ENCODE peak calls at places on chromosomes 7 and 10, in six cellular contexts. One of them, this sample, is unnamed.
A peak's percentile ranks its signal among the peaks of the same experiment; 100 is the strongest.

GRCh38 chr10:110827410-110827809 is 44.3 kb upstream of the PDCD4 start:
- DNase-seq in tibial artery: no peak
- DNase-seq in OCI-LY7: no peak
- DNase-seq in pancreas: no peak
- DNase-seq in upper lobe of right lung: no peak
- DNase-seq in uterus: no peak
- DNase-seq in this sample: no peak

GRCh38 chr7:44223362-44224114 is 22.8 kb downstream of the YKT6 start:
- DNase-seq in tibial artery: no peak
- DNase-seq in uterus: no peak
- DNase-seq in OCI-LY7: no peak
- DNase-seq in upper lobe of right lung: peak; percentile 55
- DNase-seq in pancreas: no peak
- DNase-seq in this sample: peak; percentile 59

GRCh38 chr10:132549416-132549815 is 11.8 kb downstream of the INPP5A start:
- DNase-seq in tibial artery: no peak
- DNase-seq in pancreas: no peak
- DNase-seq in OCI-LY7: no peak
- DNase-seq in uterus: no peak
- DNase-seq in upper lobe of right lung: peak; percentile 56
- DNase-seq in this sample: no peak

GRCh38 chr7:151415375-151416112 is 5.7 kb upstream of the WDR86 start:
- DNase-seq in OCI-LY7: no peak
- DNase-seq in tibial artery: no peak
- DNase-seq in uterus: no peak
- DNase-seq in upper lobe of right lung: peak; percentile 41
- DNase-seq in pancreas: no peak
- DNase-seq in this sample: no peak

GRCh38 chr7:23115991-23116390 is 10.4 kb downstream of the KLHL7 start:
- DNase-seq in upper lobe of right lung: no peak
- DNase-seq in uterus: no peak
- DNase-seq in tibial artery: no peak
- DNase-seq in OCI-LY7: no peak
- DNase-seq in pancreas: no peak
- DNase-seq in this sample: peak; percentile 53

GRCh38 chr10:113386005-113386404 is 166.8 kb upstream of the HABP2 start:
- DNase-seq in OCI-LY7: no peak
- DNase-seq in pancreas: peak; percentile 40
- DNase-seq in uterus: no peak
- DNase-seq in upper lobe of right lung: no peak
- DNase-seq in tibial artery: no peak
- DNase-seq in this sample: no peak

GRCh38 chr10:132142396-132143161 is 44.2 kb upstream of the DPYSL4 start:
- DNase-seq in OCI-LY7: peak; percentile 40
- DNase-seq in upper lobe of right lung: peak; percentile 76
- DNase-seq in uterus: peak; percentile 48
- DNase-seq in pancreas: peak; percentile 63
- DNase-seq in tibial artery: no peak
- DNase-seq in this sample: peak; percentile 45

GRCh38 chr10:36496728-36497127 is 628.7 kb upstream of the ANKRD30A start:
- DNase-seq in OCI-LY7: no peak
- DNase-seq in upper lobe of right lung: no peak
- DNase-seq in pancreas: no peak
- DNase-seq in tibial artery: no peak
- DNase-seq in uterus: no peak
- DNase-seq in this sample: no peak

GRCh38 chr10:117955171-117955570 is 91.6 kb downstream of the RAB11FIP2 start:
- DNase-seq in upper lobe of right lung: no peak
- DNase-seq in uterus: no peak
- DNase-seq in tibial artery: no peak
- DNase-seq in OCI-LY7: no peak
- DNase-seq in pancreas: no peak
- DNase-seq in this sample: no peak

GRCh38 chr7:80724249-80724871 is 85.9 kb downstream of the CD36 start:
- DNase-seq in uterus: no peak
- DNase-seq in upper lobe of right lung: no peak
- DNase-seq in OCI-LY7: no peak
- DNase-seq in tibial artery: no peak
- DNase-seq in pancreas: no peak
- DNase-seq in this sample: no peak

GRCh38 chr10:126949161-126949503 is 43.9 kb downstream of the DOCK1 start:
- DNase-seq in upper lobe of right lung: no peak
- DNase-seq in pancreas: no peak
- DNase-seq in tibial artery: no peak
- DNase-seq in OCI-LY7: no peak
- DNase-seq in uterus: no peak
- DNase-seq in this sample: no peak

GRCh38 chr10:126948355-126949160 is 43.3 kb downstream of the DOCK1 start:
- DNase-seq in uterus: no peak
- DNase-seq in OCI-LY7: no peak
- DNase-seq in upper lobe of right lung: no peak
- DNase-seq in tibial artery: no peak
- DNase-seq in pancreas: no peak
- DNase-seq in this sample: no peak

GRCh38 chr10:126953886-126954285 is 48.7 kb downstream of the DOCK1 start:
- DNase-seq in tibial artery: no peak
- DNase-seq in uterus: no peak
- DNase-seq in pancreas: no peak
- DNase-seq in upper lobe of right lung: no peak
- DNase-seq in OCI-LY7: no peak
- DNase-seq in this sample: no peak

GRCh38 chr10:126946746-126947145 is 41.5 kb downstream of the DOCK1 start:
- DNase-seq in uterus: no peak
- DNase-seq in OCI-LY7: no peak
- DNase-seq in tibial artery: no peak
- DNase-seq in pancreas: no peak
- DNase-seq in upper lobe of right lung: no peak
- DNase-seq in this sample: no peak

DNA sequence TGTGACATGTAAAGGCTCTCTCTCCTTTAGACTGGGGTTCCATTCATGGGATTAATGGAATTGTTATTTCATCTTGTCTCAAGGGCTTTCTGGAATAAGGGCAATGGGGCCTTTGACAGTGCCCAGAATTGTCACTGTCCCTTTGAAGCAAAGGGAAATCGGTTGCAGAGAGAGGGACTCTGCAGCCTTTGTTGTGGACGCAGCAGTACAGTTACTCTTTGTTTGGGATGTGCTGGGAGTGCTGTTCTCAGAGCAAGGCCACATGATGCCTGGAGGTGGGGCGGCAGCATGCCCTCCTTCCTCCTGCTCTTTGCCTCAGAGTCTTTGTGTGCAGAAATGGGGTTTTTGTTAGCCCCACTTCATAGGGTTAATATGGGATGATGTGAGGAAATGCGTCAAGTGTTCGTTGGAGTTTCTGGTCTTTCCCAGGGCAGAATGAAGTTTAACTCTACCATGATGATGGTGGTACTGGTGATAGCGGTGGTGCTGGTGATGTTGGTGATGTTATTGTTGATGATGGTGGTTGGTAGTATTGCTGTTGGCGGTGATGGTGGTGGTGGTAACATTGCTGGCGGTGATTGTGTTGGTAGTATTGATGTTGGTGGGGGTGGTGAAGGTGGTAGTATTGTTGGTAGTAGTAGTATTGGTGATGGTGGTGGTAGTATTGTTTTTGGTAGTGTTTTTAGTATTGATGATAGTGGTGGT is 45.3 kb downstream of the DOCK1 start:
- DNase-seq in tibial artery: no peak
- DNase-seq in uterus: no peak
- DNase-seq in OCI-LY7: no peak
- DNase-seq in upper lobe of right lung: no peak
- DNase-seq in pancreas: no peak
- DNase-seq in this sample: no peak
- H3K9me3 ChIP-seq in tibial artery: no peaks in the 10 kb centered on the region
- H3K9me3 ChIP-seq in uterus: no peaks in the 10 kb centered on the region
- H3K9me3 ChIP-seq in OCI-LY7: peaks cover 54% of the 10 kb centered on the region
- H3K9me3 ChIP-seq in upper lobe of right lung: no peaks in the 10 kb centered on the region
- H3K9me3 ChIP-seq in pancreas: no peaks in the 10 kb centered on the region
- H3K9me3 ChIP-seq in this sample: peaks cover 28% of the 10 kb centered on the region

GRCh38 chr10:78513330-78513729 is 479.7 kb downstream of the RPS24 start:
- DNase-seq in uterus: no peak
- DNase-seq in pancreas: no peak
- DNase-seq in upper lobe of right lung: no peak
- DNase-seq in tibial artery: no peak
- DNase-seq in OCI-LY7: no peak
- DNase-seq in this sample: no peak

GRCh38 chr10:78511324-78512204 is 477.9 kb downstream of the RPS24 start:
- DNase-seq in upper lobe of right lung: no peak
- DNase-seq in pancreas: no peak
- DNase-seq in OCI-LY7: no peak
- DNase-seq in tibial artery: no peak
- DNase-seq in uterus: no peak
- DNase-seq in this sample: no peak

GRCh38 chr10:78513986-78514385 is 480.3 kb downstream of the RPS24 start:
- DNase-seq in pancreas: no peak
- DNase-seq in tibial artery: no peak
- DNase-seq in OCI-LY7: no peak
- DNase-seq in uterus: no peak
- DNase-seq in upper lobe of right lung: no peak
- DNase-seq in this sample: no peak

GRCh38 chr10:78510566-78511323 is 477.1 kb downstream of the RPS24 start:
- DNase-seq in tibial artery: peak; percentile 59
- DNase-seq in OCI-LY7: no peak
- DNase-seq in pancreas: no peak
- DNase-seq in uterus: peak; percentile 40
- DNase-seq in upper lobe of right lung: no peak
- DNase-seq in this sample: no peak

DNA sequence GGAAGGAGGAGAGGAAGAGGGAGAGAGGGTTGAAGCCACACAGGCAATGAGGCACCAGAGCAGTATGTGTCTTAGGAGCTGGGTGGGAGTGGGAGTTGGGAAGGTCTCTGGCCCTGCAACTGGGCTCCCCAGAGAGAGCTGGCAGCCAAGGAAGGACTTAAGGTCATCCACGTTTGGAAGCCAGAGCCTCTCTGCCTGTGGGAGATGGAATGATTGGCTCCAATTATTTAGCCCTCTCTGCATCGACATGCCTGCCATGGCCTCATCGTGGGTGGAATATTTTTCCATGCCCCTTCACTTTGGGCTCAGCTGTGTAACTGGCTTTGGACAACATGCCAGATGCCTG is 478.5 kb downstream of the RPS24 start:
- DNase-seq in OCI-LY7: no peak
- DNase-seq in uterus: no peak
- DNase-seq in upper lobe of right lung: no peak
- DNase-seq in pancreas: no peak
- DNase-seq in tibial artery: no peak
- DNase-seq in this sample: no peak
- H3K4me1 ChIP-seq in OCI-LY7: no peaks in the 10 kb centered on the region
- H3K4me1 ChIP-seq in uterus: peaks cover 29% of the 10 kb centered on the region
- H3K4me1 ChIP-seq in upper lobe of right lung: peaks cover 4% of the 10 kb centered on the region
- H3K4me1 ChIP-seq in pancreas: no peaks in the 10 kb centered on the region
- H3K4me1 ChIP-seq in tibial artery: peaks cover 47% of the 10 kb centered on the region
- H3K4me1 ChIP-seq in this sample: no peaks in the 10 kb centered on the region

GRCh38 chr10:4683137-4683536 is 142.9 kb upstream of the AKR1E2 start:
- DNase-seq in OCI-LY7: peak; percentile 2
- DNase-seq in tibial artery: no peak
- DNase-seq in uterus: no peak
- DNase-seq in pancreas: no peak
- DNase-seq in upper lobe of right lung: no peak
- DNase-seq in this sample: no peak
- TF ChIP-seq CTCF in OCI-LY7: no peak
- TF ChIP-seq CTCF in tibial artery: no peak
- TF ChIP-seq CTCF in uterus: no peak
- TF ChIP-seq CTCF in pancreas: no peak
- TF ChIP-seq CTCF in upper lobe of right lung: no peak
- TF ChIP-seq CTCF in this sample: no peak

DNA sequence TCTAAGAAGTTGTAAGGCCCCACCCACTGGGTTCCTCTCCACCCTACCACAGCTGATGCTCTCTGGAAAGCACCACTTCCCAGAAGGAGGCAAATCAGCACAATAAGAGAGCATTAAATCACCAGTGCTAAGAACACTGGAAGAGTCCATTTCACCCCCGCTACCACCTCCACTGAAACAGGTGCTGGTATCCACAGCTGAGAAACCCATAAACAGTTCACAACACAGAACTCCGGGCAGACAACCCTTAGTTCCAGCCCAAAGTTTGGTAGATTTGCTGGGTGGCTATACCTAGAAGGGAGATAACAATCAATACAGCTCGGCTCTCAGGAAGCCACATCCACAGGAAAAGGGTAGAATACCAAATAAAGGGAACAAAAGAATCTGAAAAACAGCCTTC is 34.1 kb downstream of the ZNF680 start:
- DNase-seq in OCI-LY7: no peak
- DNase-seq in upper lobe of right lung: no peak
- DNase-seq in tibial artery: no peak
- DNase-seq in pancreas: no peak
- DNase-seq in uterus: no peak
- DNase-seq in this sample: no peak
- H3K9me3 ChIP-seq in OCI-LY7: peaks cover 79% of the 10 kb centered on the region
- H3K9me3 ChIP-seq in upper lobe of right lung: peaks cover 74% of the 10 kb centered on the region
- H3K9me3 ChIP-seq in tibial artery: peaks cover 70% of the 10 kb centered on the region
- H3K9me3 ChIP-seq in pancreas: no peaks in the 10 kb centered on the region
- H3K9me3 ChIP-seq in uterus: no peaks in the 10 kb centered on the region
- H3K9me3 ChIP-seq in this sample: peaks cover 58% of the 10 kb centered on the region